ENCODE peak calls at places on chromosome 6, in nine cellular contexts. M is upper lobe of right lung; Y is lung; F is uterus; H is endothelial cell of umbilical vein; C is foreskin keratinocyte; V is stomach; I is CD8-positive, alpha-beta memory T cell; N is Caco-2. T is an unnamed sample. For H3K4me1, the result is how much of the 10 kb centered on the place peaks cover.

GRCh38 chr6:143180205-143180604 is 119.5 kb downstream of the AIG1 start:
- DNase-seq in N (no peak), V (no peak), C (no peak), H (no peak), M (no peak), I (no peak), Y (no peak), F (no peak), T (no peak)

GRCh38 chr6:21596379-21597242 is 3.1 kb downstream of the SOX4 start:
- DNase-seq in H (peak), V (peak), F (peak), I (peak), Y (peak), M (peak), C (peak), N (peak), T (peak)

GRCh38 chr6:139054001-139054400 is 25.5 kb downstream of the ABRACL start:
- DNase-seq in N (no peak), I (no peak), M (no peak), V (no peak), F (no peak), H (no peak), C (no peak), Y (no peak), T (no peak)

GRCh38 chr6:82178084-82178758 is 69.3 kb downstream of the IBTK start:
- DNase-seq in V (no peak), Y (no peak), M (no peak), N (no peak), F (no peak), I (no peak), H (peak), C (peak), T (no peak)

GRCh38 chr6:4055420-4056041 is 23.4 kb downstream of the FAM217A start:
- DNase-seq in C (peak), H (peak), N (no peak), Y (no peak), F (no peak), I (no peak), M (no peak), V (peak), T (peak)

GRCh38 chr6:17905611-17906592 is 81.5 kb downstream of the KIF13A start:
- DNase-seq in M (no peak), Y (no peak), V (no peak), F (no peak), H (no peak), I (no peak), C (peak), N (no peak), T (no peak)

GRCh38 chr6:492178-492577 is 100.6 kb downstream of the IRF4 start:
- DNase-seq in Y (no peak), F (no peak), M (no peak), C (no peak), I (no peak), H (no peak), N (no peak), V (no peak), T (no peak)

GRCh38 chr6:147868493-147869222 is 360.2 kb downstream of the SAMD5 start:
- DNase-seq in M (no peak), H (peak), N (no peak), I (no peak), V (no peak), Y (no peak), C (no peak), F (no peak), T (no peak)

GRCh38 chr6:150245148-150245547 is 102.3 kb downstream of the PPP1R14C start:
- DNase-seq in I (no peak), C (no peak), V (no peak), M (no peak), F (no peak), H (no peak), N (no peak), Y (no peak), T (no peak)

DNA sequence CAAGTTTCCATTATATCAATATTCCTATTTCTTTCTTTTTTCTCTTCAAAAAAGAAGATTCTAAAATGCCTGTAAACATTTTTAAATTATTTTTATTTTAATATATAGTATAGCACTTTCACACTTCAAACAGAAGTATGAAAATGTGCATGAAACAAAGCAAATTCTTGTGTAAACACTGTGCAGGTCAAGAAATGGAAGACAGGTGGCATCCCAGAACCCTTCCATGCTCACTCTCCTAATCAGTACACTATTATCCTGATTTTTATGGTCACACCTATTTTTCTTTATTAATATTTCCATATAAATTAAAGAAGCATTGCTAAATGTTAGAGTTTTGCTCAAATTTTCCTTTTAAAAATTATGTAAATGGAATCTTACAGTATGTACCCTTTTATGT is 561.6 kb upstream of the RNF217 start:
- DNase-seq in M (no peak), H (no peak), Y (no peak), V (no peak), F (no peak), C (no peak), N (no peak), I (no peak), T (no peak)
- H3K4me1 ChIP-seq in M (under half), H (under half), Y (under half), V (under half), F (under half), C (under half), N (under half), I (under half), T (under half)

GRCh38 chr6:49541936-49542335 is 8.5 kb upstream of the C6orf141 start:
- DNase-seq in C (peak), N (no peak), V (no peak), I (no peak), Y (no peak), F (no peak), H (no peak), M (no peak), T (no peak)
- H3K4me1 ChIP-seq in C (under half), N (under half), V (under half), I (under half), Y (under half), F (under half), H (under half), M (under half), T (under half)

GRCh38 chr6:35046862-35047261 is 94.3 kb downstream of the TCP11 start:
- DNase-seq in Y (no peak), F (no peak), M (no peak), N (no peak), H (peak), I (no peak), V (no peak), C (no peak), T (no peak)
- H3K4me1 ChIP-seq in Y (under half), F (under half), M (half or more), N (under half), H (half or more), I (under half), V (half or more), C (under half), T (half or more)

DNA sequence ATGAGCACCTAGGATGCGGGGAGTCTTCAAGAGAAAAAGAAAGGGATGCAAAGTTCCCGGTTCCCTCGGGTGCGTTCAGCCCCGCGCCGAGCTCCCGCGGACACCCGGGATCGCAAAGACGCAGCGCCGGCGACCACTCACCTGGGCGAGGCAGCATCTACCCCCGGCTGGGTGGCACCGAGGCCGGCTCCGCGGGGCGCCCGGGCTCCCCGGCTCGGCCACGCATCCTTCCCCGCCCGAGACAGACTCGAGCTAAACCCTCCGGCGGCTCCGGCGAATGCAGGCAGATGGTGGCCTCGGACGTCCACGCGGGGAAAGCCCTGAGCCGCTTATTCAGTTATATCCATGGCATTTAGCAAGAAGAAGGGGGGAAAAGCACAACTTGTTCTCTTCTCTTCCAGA is 363 bp downstream of the LRFN2 start:
- DNase-seq in I (no peak), M (no peak), N (no peak), V (peak), H (no peak), Y (no peak), C (no peak), F (no peak), T (peak)
- H3K4me1 ChIP-seq in I (under half), M (under half), N (under half), V (under half), H (under half), Y (under half), C (under half), F (under half), T (under half)

DNA sequence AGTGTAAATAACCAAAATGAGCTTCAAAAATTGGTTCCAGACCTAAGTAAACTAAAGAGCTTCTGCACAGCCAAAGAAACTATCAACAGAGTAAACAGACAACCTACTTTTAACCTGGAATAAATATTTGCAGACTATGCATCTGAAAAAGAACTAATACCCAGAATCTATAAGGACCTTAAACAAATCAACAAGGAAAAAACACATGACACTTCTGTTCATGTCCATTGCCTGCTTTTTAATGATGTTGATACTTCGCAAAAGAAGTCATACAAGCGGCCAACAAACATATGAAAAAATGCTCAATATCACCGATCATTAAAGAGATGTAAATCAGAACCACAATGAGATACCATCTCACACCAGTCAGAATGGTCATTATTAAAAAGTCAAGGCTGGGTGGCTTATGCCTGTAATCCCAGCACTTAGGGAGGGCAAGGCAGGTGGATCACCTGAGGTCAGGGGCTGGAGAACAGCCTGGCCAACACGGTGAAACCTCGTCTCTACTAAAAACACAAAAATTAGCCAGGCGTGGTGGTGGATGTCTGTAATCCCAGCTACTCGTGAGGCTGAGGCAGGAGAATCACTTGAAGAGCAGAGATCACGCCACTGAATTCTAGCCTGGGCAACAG is 42.5 kb upstream of the DST start:
- DNase-seq in V (no peak), M (no peak), I (no peak), N (no peak), C (no peak), F (no peak), H (no peak), Y (no peak), T (no peak)
- H3K4me1 ChIP-seq in V (under half), M (under half), I (under half), N (under half), C (under half), F (under half), H (under half), Y (under half), T (under half)

GRCh38 chr6:33593414-33593727 is 13.3 kb upstream of the BAK1 start:
- DNase-seq in I (no peak), H (no peak), F (no peak), M (no peak), Y (no peak), C (no peak), N (no peak), V (no peak), T (no peak)
- H3K4me1 ChIP-seq in I (under half), H (under half), F (under half), M (under half), Y (under half), C (under half), N (under half), V (under half), T (under half)

GRCh38 chr6:116390571-116390970 is 19.8 kb downstream of the DSE start:
- DNase-seq in V (no peak), C (no peak), Y (no peak), H (no peak), I (no peak), N (no peak), F (no peak), M (no peak), T (no peak)

GRCh38 chr6:116389357-116389756 is 18.6 kb downstream of the DSE start:
- DNase-seq in N (no peak), I (no peak), V (no peak), F (no peak), H (no peak), Y (no peak), M (no peak), C (no peak), T (no peak)

GRCh38 chr6:116387374-116387773 is 16.6 kb downstream of the DSE start:
- DNase-seq in V (no peak), I (no peak), F (peak), C (peak), N (no peak), M (no peak), Y (no peak), H (peak), T (no peak)

GRCh38 chr6:116386581-116387299 is 16.0 kb downstream of the DSE start:
- DNase-seq in N (no peak), H (peak), Y (no peak), I (no peak), C (peak), M (no peak), F (no peak), V (no peak), T (no peak)

GRCh38 chr6:116388924-116389323 is 18.2 kb downstream of the DSE start:
- DNase-seq in V (no peak), N (no peak), Y (no peak), H (peak), C (no peak), F (no peak), M (no peak), I (no peak), T (no peak)
- H3K4me1 ChIP-seq in V (under half), N (under half), Y (under half), H (under half), C (half or more), F (under half), M (under half), I (under half), T (under half)

DNA sequence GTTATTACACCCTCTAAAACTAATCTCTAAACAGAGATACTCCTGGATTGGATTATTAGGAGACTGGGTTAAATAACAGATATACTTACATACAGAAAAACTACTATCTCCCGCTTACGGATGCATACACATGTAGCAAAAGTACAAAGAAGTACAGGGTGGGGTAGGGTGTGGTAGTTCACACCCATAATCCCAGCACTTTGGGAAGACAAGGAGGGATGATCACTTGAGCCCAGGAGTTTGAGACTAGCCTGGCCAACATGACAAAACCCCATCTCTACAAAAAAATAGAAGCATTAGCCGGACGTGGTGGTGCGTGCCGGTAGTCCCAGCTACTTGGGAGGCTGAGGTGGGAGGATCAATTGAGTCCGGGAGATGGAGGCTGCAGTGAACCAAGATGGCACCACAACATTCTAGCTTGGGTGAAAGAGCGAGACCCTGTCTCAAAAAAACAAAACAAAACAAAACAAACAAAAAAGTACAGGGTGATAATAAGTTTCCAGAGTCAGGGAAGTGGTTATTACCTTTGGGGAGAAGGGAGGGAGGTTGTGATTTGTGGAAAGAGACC is 8.1 kb downstream of the PIM1 start:
- DNase-seq in N (no peak), Y (no peak), H (no peak), V (no peak), M (no peak), F (no peak), I (no peak), C (no peak), T (no peak)
- H3K4me1 ChIP-seq in N (under half), Y (under half), H (under half), V (under half), M (under half), F (under half), I (half or more), C (under half), T (under half)

T was measured in testis.